ENCODE peak calls at places on chromosomes 5 and 9, in nine cellular contexts. One of them, this sample, is unnamed.

GRCh38 chr9:70137577-70137976 is 93.9 kb downstream of the MAMDC2 start:
- DNase-seq in CD8-positive, alpha-beta T cell: no peak
- DNase-seq in left lung: no peak
- DNase-seq in brain microvascular endothelial cell: peak; percentile 43
- DNase-seq in GM12878: no peak
- DNase-seq in tibial nerve: no peak
- DNase-seq in K562: no peak
- DNase-seq in mucosa of descending colon: no peak
- DNase-seq in AG09309: no peak
- DNase-seq in this sample: no peak

GRCh38 chr5:171592741-171593140 is 173.3 kb downstream of the FGF18 start:
- DNase-seq in K562: no peak
- DNase-seq in AG09309: no peak
- DNase-seq in left lung: no peak
- DNase-seq in CD8-positive, alpha-beta T cell: no peak
- DNase-seq in mucosa of descending colon: no peak
- DNase-seq in GM12878: no peak
- DNase-seq in tibial nerve: no peak
- DNase-seq in brain microvascular endothelial cell: no peak
- DNase-seq in this sample: no peak

GRCh38 chr9:133677126-133678010 is 41.2 kb downstream of the DBH start:
- DNase-seq in K562: no peak
- DNase-seq in brain microvascular endothelial cell: no peak
- DNase-seq in AG09309: no peak
- DNase-seq in left lung: peak; percentile 64
- DNase-seq in mucosa of descending colon: peak; percentile 27
- DNase-seq in GM12878: no peak
- DNase-seq in tibial nerve: no peak
- DNase-seq in CD8-positive, alpha-beta T cell: peak; percentile 66
- DNase-seq in this sample: no peak

GRCh38 chr5:154370730-154371334 is 75.0 kb upstream of the SAP30L start:
- DNase-seq in tibial nerve: no peak
- DNase-seq in left lung: no peak
- DNase-seq in K562: no peak
- DNase-seq in GM12878: no peak
- DNase-seq in CD8-positive, alpha-beta T cell: no peak
- DNase-seq in mucosa of descending colon: no peak
- DNase-seq in brain microvascular endothelial cell: no peak
- DNase-seq in AG09309: no peak
- DNase-seq in this sample: no peak

GRCh38 chr5:32130865-32131264 is 43.3 kb downstream of the GOLPH3 start:
- DNase-seq in mucosa of descending colon: no peak
- DNase-seq in tibial nerve: no peak
- DNase-seq in GM12878: no peak
- DNase-seq in K562: no peak
- DNase-seq in AG09309: no peak
- DNase-seq in brain microvascular endothelial cell: no peak
- DNase-seq in CD8-positive, alpha-beta T cell: no peak
- DNase-seq in left lung: no peak
- DNase-seq in this sample: no peak

GRCh38 chr5:177473461-177473991 is at the start of gene DBN1:
- DNase-seq in AG09309: no peak
- DNase-seq in mucosa of descending colon: peak; percentile 57
- DNase-seq in brain microvascular endothelial cell: peak; percentile 16
- DNase-seq in GM12878: no peak
- DNase-seq in left lung: peak; percentile 87
- DNase-seq in CD8-positive, alpha-beta T cell: no peak
- DNase-seq in K562: peak; percentile 93
- DNase-seq in tibial nerve: no peak
- DNase-seq in this sample: no peak

GRCh38 chr5:32720295-32720694 is 9.2 kb downstream of the NPR3 start:
- DNase-seq in left lung: no peak
- DNase-seq in brain microvascular endothelial cell: no peak
- DNase-seq in mucosa of descending colon: no peak
- DNase-seq in AG09309: no peak
- DNase-seq in GM12878: no peak
- DNase-seq in CD8-positive, alpha-beta T cell: no peak
- DNase-seq in tibial nerve: no peak
- DNase-seq in K562: no peak
- DNase-seq in this sample: no peak

GRCh38 chr9:19286634-19287188 is 56.2 kb downstream of the DENND4C start:
- DNase-seq in AG09309: no peak
- DNase-seq in tibial nerve: no peak
- DNase-seq in mucosa of descending colon: no peak
- DNase-seq in brain microvascular endothelial cell: peak; percentile 16
- DNase-seq in left lung: no peak
- DNase-seq in GM12878: no peak
- DNase-seq in CD8-positive, alpha-beta T cell: no peak
- DNase-seq in K562: peak; percentile 6
- DNase-seq in this sample: no peak

GRCh38 chr5:170225326-170226137 is 7.3 kb upstream of the C5orf58 start:
- DNase-seq in CD8-positive, alpha-beta T cell: peak; percentile 82
- DNase-seq in brain microvascular endothelial cell: peak; percentile 65
- DNase-seq in left lung: no peak
- DNase-seq in AG09309: peak; percentile 25
- DNase-seq in GM12878: peak; percentile 4
- DNase-seq in K562: peak; percentile 70
- DNase-seq in tibial nerve: peak; percentile 86
- DNase-seq in mucosa of descending colon: no peak
- DNase-seq in this sample: peak; percentile 29

GRCh38 chr9:114484215-114484853 is 20.9 kb downstream of the WHRN start:
- DNase-seq in K562: no peak
- DNase-seq in brain microvascular endothelial cell: no peak
- DNase-seq in AG09309: no peak
- DNase-seq in left lung: no peak
- DNase-seq in CD8-positive, alpha-beta T cell: no peak
- DNase-seq in mucosa of descending colon: no peak
- DNase-seq in tibial nerve: no peak
- DNase-seq in GM12878: no peak
- DNase-seq in this sample: no peak

GRCh38 chr5:3534997-3535396 is 60.6 kb upstream of the IRX1 start:
- DNase-seq in brain microvascular endothelial cell: no peak
- DNase-seq in tibial nerve: no peak
- DNase-seq in GM12878: no peak
- DNase-seq in CD8-positive, alpha-beta T cell: no peak
- DNase-seq in mucosa of descending colon: no peak
- DNase-seq in AG09309: no peak
- DNase-seq in left lung: no peak
- DNase-seq in K562: no peak
- DNase-seq in this sample: no peak

GRCh38 chr5:10660720-10661387 is 97.0 kb downstream of the ANKRD33B start:
- DNase-seq in CD8-positive, alpha-beta T cell: no peak
- DNase-seq in tibial nerve: no peak
- DNase-seq in K562: no peak
- DNase-seq in left lung: peak; percentile 41
- DNase-seq in mucosa of descending colon: no peak
- DNase-seq in AG09309: no peak
- DNase-seq in GM12878: no peak
- DNase-seq in brain microvascular endothelial cell: no peak
- DNase-seq in this sample: no peak

GRCh38 chr5:149798466-149798865 is 68.4 kb downstream of the PPARGC1B start:
- DNase-seq in K562: peak; percentile 61
- DNase-seq in AG09309: no peak
- DNase-seq in brain microvascular endothelial cell: no peak
- DNase-seq in CD8-positive, alpha-beta T cell: no peak
- DNase-seq in GM12878: no peak
- DNase-seq in tibial nerve: no peak
- DNase-seq in left lung: no peak
- DNase-seq in mucosa of descending colon: no peak
- DNase-seq in this sample: no peak

GRCh38 chr5:149797897-149798296 is 67.8 kb downstream of the PPARGC1B start:
- DNase-seq in GM12878: no peak
- DNase-seq in tibial nerve: no peak
- DNase-seq in AG09309: no peak
- DNase-seq in K562: no peak
- DNase-seq in brain microvascular endothelial cell: no peak
- DNase-seq in CD8-positive, alpha-beta T cell: no peak
- DNase-seq in mucosa of descending colon: no peak
- DNase-seq in left lung: no peak
- DNase-seq in this sample: no peak

GRCh38 chr5:149799965-149800516 is 69.9 kb downstream of the PPARGC1B start:
- DNase-seq in GM12878: no peak
- DNase-seq in brain microvascular endothelial cell: no peak
- DNase-seq in K562: peak; percentile 33
- DNase-seq in CD8-positive, alpha-beta T cell: no peak
- DNase-seq in tibial nerve: no peak
- DNase-seq in left lung: no peak
- DNase-seq in AG09309: no peak
- DNase-seq in mucosa of descending colon: no peak
- DNase-seq in this sample: no peak

GRCh38 chr5:149800563-149801103 is 70.5 kb downstream of the PPARGC1B start:
- DNase-seq in K562: no peak
- DNase-seq in GM12878: no peak
- DNase-seq in AG09309: no peak
- DNase-seq in CD8-positive, alpha-beta T cell: no peak
- DNase-seq in brain microvascular endothelial cell: no peak
- DNase-seq in mucosa of descending colon: no peak
- DNase-seq in tibial nerve: no peak
- DNase-seq in left lung: no peak
- DNase-seq in this sample: no peak

DNA sequence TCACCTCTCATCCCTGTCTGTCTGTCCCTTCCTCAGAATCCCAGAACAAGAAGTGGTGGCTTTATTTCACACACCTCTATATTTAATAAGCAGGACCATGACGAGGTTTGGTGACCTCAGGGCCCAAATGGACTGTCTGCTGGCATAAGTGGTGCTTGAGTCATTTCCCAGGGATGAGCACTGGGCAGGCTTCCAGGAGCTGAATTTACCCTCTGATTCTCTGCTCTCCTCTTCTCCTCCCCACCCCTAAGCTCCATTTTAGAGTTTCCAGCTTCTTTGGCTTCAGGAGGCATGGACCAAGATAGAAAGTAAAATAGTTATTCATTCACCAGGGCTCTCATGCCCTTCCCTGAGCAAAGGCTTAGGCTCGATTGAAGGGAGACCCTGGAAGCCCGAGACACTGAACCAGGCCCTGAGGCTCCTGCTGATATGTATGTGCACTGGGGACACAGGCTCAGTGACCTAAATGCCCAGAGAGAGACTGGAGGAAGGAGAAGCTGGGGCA is 69.1 kb downstream of the PPARGC1B start:
- DNase-seq in CD8-positive, alpha-beta T cell: no peak
- DNase-seq in AG09309: peak; percentile 61
- DNase-seq in tibial nerve: no peak
- DNase-seq in brain microvascular endothelial cell: peak; percentile 88
- DNase-seq in mucosa of descending colon: no peak
- DNase-seq in GM12878: no peak
- DNase-seq in left lung: no peak
- DNase-seq in K562: peak; percentile 32
- DNase-seq in this sample: no peak
- TF ChIP-seq CTCF in CD8-positive, alpha-beta T cell: no peak
- TF ChIP-seq CTCF in AG09309: no peak
- TF ChIP-seq CTCF in tibial nerve: no peak
- TF ChIP-seq CTCF in brain microvascular endothelial cell: no peak
- TF ChIP-seq CTCF in mucosa of descending colon: no peak
- TF ChIP-seq CTCF in GM12878: no peak
- TF ChIP-seq CTCF in left lung: no peak
- TF ChIP-seq CTCF in K562: no peak
- TF ChIP-seq CTCF in this sample: no peak

GRCh38 chr5:65481171-65481575 is 547 bp downstream of the ADAMTS6 start:
- DNase-seq in mucosa of descending colon: no peak
- DNase-seq in K562: no peak
- DNase-seq in tibial nerve: no peak
- DNase-seq in AG09309: no peak
- DNase-seq in GM12878: no peak
- DNase-seq in brain microvascular endothelial cell: no peak
- DNase-seq in CD8-positive, alpha-beta T cell: no peak
- DNase-seq in left lung: no peak
- DNase-seq in this sample: no peak
- H3K4me3 ChIP-seq in mucosa of descending colon: no peak overlapping the region
- H3K4me3 ChIP-seq in K562: peak overlapping the region; percentile 50
- H3K4me3 ChIP-seq in tibial nerve: peak overlapping the region; percentile 46
- H3K4me3 ChIP-seq in AG09309: peak overlapping the region; percentile 64
- H3K4me3 ChIP-seq in GM12878: peak overlapping the region; percentile 79
- H3K4me3 ChIP-seq in brain microvascular endothelial cell: peak overlapping the region; percentile 75
- H3K4me3 ChIP-seq in CD8-positive, alpha-beta T cell: peak overlapping the region; percentile 71
- H3K4me3 ChIP-seq in left lung: peak overlapping the region; percentile 42
- H3K4me3 ChIP-seq in this sample: peak overlapping the region; percentile 74

GRCh38 chr5:29002481-29002880 is 1964.1 kb upstream of the CDH9 start:
- DNase-seq in mucosa of descending colon: no peak
- DNase-seq in brain microvascular endothelial cell: no peak
- DNase-seq in AG09309: no peak
- DNase-seq in K562: no peak
- DNase-seq in CD8-positive, alpha-beta T cell: no peak
- DNase-seq in GM12878: no peak
- DNase-seq in left lung: no peak
- DNase-seq in tibial nerve: no peak
- DNase-seq in this sample: no peak

GRCh38 chr5:29005386-29005785 is 1967.0 kb upstream of the CDH9 start:
- DNase-seq in tibial nerve: no peak
- DNase-seq in AG09309: no peak
- DNase-seq in GM12878: no peak
- DNase-seq in left lung: no peak
- DNase-seq in mucosa of descending colon: no peak
- DNase-seq in CD8-positive, alpha-beta T cell: no peak
- DNase-seq in K562: peak; percentile 5
- DNase-seq in brain microvascular endothelial cell: peak; percentile 21
- DNase-seq in this sample: no peak

GRCh38 chr5:29001666-29002065 is 1963.3 kb upstream of the CDH9 start:
- DNase-seq in brain microvascular endothelial cell: no peak
- DNase-seq in GM12878: no peak
- DNase-seq in K562: no peak
- DNase-seq in mucosa of descending colon: no peak
- DNase-seq in tibial nerve: no peak
- DNase-seq in AG09309: no peak
- DNase-seq in left lung: no peak
- DNase-seq in CD8-positive, alpha-beta T cell: no peak
- DNase-seq in this sample: no peak
- TF ChIP-seq CTCF in brain microvascular endothelial cell: no peak
- TF ChIP-seq CTCF in GM12878: no peak
- TF ChIP-seq CTCF in K562: no peak
- TF ChIP-seq CTCF in mucosa of descending colon: no peak
- TF ChIP-seq CTCF in tibial nerve: no peak
- TF ChIP-seq CTCF in AG09309: no peak
- TF ChIP-seq CTCF in left lung: no peak
- TF ChIP-seq CTCF in CD8-positive, alpha-beta T cell: no peak
- TF ChIP-seq CTCF in this sample: no peak

DNA sequence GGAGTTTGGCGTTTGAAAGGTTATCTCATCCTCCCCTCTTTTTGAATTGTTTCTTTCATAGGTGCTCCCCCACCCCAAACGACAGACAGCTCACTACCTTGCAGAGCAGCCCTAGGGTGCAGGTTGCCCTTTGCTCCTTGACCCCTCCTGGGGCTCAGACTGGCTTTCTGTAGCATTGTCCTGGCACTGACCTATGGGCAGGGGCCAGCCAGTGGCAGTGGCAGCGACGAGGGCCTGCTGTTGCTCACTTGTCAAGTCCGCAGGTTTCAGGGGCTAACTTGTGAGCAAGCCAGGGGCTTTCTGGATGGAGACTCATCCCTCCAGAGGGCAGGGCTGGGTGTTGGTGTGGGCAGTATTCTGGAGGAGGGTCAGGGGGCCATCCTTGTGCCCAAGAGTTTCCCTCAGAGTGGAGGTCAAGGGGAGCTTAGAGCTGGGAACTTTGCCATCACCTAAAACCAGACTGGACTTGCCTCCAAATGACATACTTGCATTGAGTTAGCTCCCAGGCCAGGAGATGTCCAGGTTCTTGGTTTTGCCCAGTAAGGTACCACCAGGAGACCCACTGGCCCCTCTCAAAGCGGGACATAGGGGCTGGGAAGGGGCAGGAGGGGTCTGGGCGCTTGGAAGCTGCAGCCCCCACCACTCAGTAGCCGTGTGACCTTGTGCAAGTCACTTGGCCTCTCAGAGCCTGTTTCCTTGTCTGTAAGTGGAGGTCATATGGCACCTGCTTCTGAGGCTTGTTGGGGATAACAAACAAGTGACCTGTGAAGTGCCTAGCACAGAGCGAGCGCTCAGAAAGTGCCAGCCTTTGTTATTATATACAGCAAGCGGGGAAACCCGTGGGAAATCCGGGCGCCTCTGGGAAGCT is 53.5 kb upstream of the CDKN2AIPNL start:
- DNase-seq in GM12878: peak; percentile 43
- DNase-seq in left lung: no peak
- DNase-seq in AG09309: no peak
- DNase-seq in tibial nerve: no peak
- DNase-seq in K562: peak; percentile 32
- DNase-seq in brain microvascular endothelial cell: no peak
- DNase-seq in CD8-positive, alpha-beta T cell: no peak
- DNase-seq in mucosa of descending colon: no peak
- DNase-seq in this sample: peak; percentile 13
- H3K4me3 ChIP-seq in GM12878: peak overlapping the region; percentile 99
- H3K4me3 ChIP-seq in left lung: peak overlapping the region; percentile 41
- H3K4me3 ChIP-seq in AG09309: no peak overlapping the region
- H3K4me3 ChIP-seq in tibial nerve: peak overlapping the region; percentile 38
- H3K4me3 ChIP-seq in K562: peak overlapping the region; percentile 46
- H3K4me3 ChIP-seq in brain microvascular endothelial cell: no peak overlapping the region
- H3K4me3 ChIP-seq in CD8-positive, alpha-beta T cell: peak overlapping the region; percentile 78
- H3K4me3 ChIP-seq in mucosa of descending colon: no peak overlapping the region
- H3K4me3 ChIP-seq in this sample: peak overlapping the region; percentile 78